ENCODE peak calls at places on chromosomes 2 and 18, in five cellular contexts. K is AG10803, E is kidney epithelial cell, H is pancreas, S is AG04450. W is an unnamed sample.
A peak's percentile ranks its signal among the peaks of the same experiment; 100 is the strongest.

GRCh38 chr2:43360137-43360536 is 133.7 kb upstream of the ZFP36L2 start:
- DNase-seq in K (no peak), E (no peak), H (no peak), S (no peak), W (no peak)

GRCh38 chr2:192390401-192390800 is 195.7 kb upstream of the TMEFF2 start:
- DNase-seq in K (no peak), E (no peak), H (no peak), S (no peak), W (peak; percentile 86)

GRCh38 chr2:226117506-226118065 is 682.0 kb downstream of the IRS1 start:
- DNase-seq in K (no peak), E (no peak), H (no peak), S (peak; percentile 26), W (no peak)

GRCh38 chr2:7133521-7133920 is 216.3 kb downstream of the RNF144A start:
- DNase-seq in K (no peak), E (no peak), H (no peak), S (no peak), W (no peak)

GRCh38 chr18:69261436-69261835 is 139.3 kb upstream of the DOK6 start:
- DNase-seq in K (no peak), E (no peak), H (no peak), S (no peak), W (no peak)

GRCh38 chr18:33107511-33107910 is 333.0 kb downstream of the CCDC178 start:
- DNase-seq in K (no peak), E (no peak), H (no peak), S (no peak), W (no peak)

GRCh38 chr2:233479616-233480489 is 86.7 kb downstream of the USP40 start:
- DNase-seq in K (no peak), E (no peak), H (no peak), S (no peak), W (no peak)

GRCh38 chr2:197079832-197080555 is 153.5 kb upstream of the PGAP1 start:
- DNase-seq in K (peak; percentile 39), E (no peak), H (no peak), S (no peak), W (no peak)

GRCh38 chr18:3305354-3305762 is 43.4 kb downstream of the MYL12B start:
- DNase-seq in K (peak; percentile 95), E (peak; percentile 92), H (no peak), S (peak; percentile 93), W (peak; percentile 93)

GRCh38 chr2:199606193-199606780 is 148.5 kb upstream of the SATB2 start:
- DNase-seq in K (no peak), E (no peak), H (no peak), S (no peak), W (peak; percentile 4)

GRCh38 chr18:21943456-21943855 is 202.9 kb downstream of the MIB1 start:
- DNase-seq in K (no peak), E (no peak), H (no peak), S (no peak), W (no peak)

GRCh38 chr2:242019344-242019743 is 149.8 kb downstream of the RTP5 start:
- DNase-seq in K (no peak), E (no peak), H (no peak), S (no peak), W (no peak)

GRCh38 chr18:49815927-49816326 is 2.6 kb upstream of the ACAA2 start:
- DNase-seq in K (no peak), E (no peak), H (no peak), S (no peak), W (no peak)

GRCh38 chr2:238505119-238505891 is 78.6 kb downstream of the ASB1 start:
- DNase-seq in K (no peak), E (no peak), H (no peak), S (no peak), W (no peak)

GRCh38 chr2:197890160-197890559 is 85.8 kb downstream of the PLCL1 start:
- DNase-seq in K (no peak), E (no peak), H (no peak), S (no peak), W (no peak)

GRCh38 chr2:65017335-65017734 is 28.1 kb downstream of the SLC1A4 start:
- DNase-seq in K (no peak), E (no peak), H (no peak), S (no peak), W (no peak)

GRCh38 chr2:202841090-202841867 is 30.3 kb downstream of the ICA1L start:
- DNase-seq in K (no peak), E (no peak), H (no peak), S (no peak), W (no peak)

GRCh38 chr18:34121157-34121807 is 103.4 kb downstream of the NOL4 start:
- DNase-seq in K (peak; percentile 33), E (peak; percentile 70), H (no peak), S (no peak), W (no peak)

GRCh38 chr2:64485302-64485701 is 31.3 kb downstream of the LGALSL start:
- DNase-seq in K (no peak), E (no peak), H (no peak), S (no peak), W (no peak)

GRCh38 chr2:27832396-27832795 is 57.8 kb downstream of the RBKS start:
- DNase-seq in K (peak; percentile 84), E (peak; percentile 93), H (no peak), S (no peak), W (no peak)

GRCh38 chr2:240917684-240918257 is 11.6 kb downstream of the CROCC2 start:
- DNase-seq in K (no peak), E (no peak), H (no peak), S (no peak), W (no peak)

GRCh38 chr2:222024934-222025890 is 273.6 kb downstream of the PAX3 start:
- DNase-seq in K (peak; percentile 48), E (peak; percentile 16), H (no peak), S (no peak), W (no peak)

GRCh38 chr2:104853926-104854506 is at the start of gene POU3F3:
- DNase-seq in K (peak; percentile 30), E (peak; percentile 87), H (peak; percentile 41), S (no peak), W (no peak)
- TF ChIP-seq CTCF in K (no peak), E (no peak), H (no peak), S (no peak), W (no peak)

GRCh38 chr18:47552783-47553182 is 301.3 kb upstream of the SKOR2 start:
- DNase-seq in K (no peak), E (no peak), H (no peak), S (no peak), W (no peak)
- H3K4me3 ChIP-seq in K (no peak overlapping the region), E (no peak overlapping the region), H (no peak overlapping the region), S (no peak overlapping the region), W (no peak overlapping the region)

DNA sequence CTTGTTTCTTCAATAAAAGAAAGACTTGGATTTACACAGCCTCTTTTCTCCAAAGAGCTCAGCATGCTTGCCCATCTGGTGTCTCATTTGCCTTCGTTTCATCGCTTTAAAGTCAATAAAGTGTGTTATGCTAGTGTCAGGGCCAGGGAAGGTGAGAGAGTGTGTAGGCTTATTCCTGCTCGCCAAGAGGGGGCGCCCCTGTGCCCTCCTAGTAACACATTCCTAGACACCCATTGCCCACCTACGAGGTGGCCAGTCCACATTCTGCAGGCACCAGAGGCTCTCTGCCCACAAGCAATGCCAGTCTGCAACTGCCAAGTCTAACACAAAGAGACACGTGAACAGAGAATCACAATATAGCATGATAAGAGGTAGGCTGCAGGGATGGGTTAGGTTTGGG is 39.4 kb upstream of the DAPL1 start:
- DNase-seq in K (no peak), E (no peak), H (no peak), S (no peak), W (no peak)
- TF ChIP-seq CTCF in K (peak; percentile 22), E (peak; percentile 40), H (no peak), S (peak; percentile 29), W (peak; percentile 59)

GRCh38 chr2:181678744-181679543 is 1.4 kb downstream of the NEUROD1 start:
- DNase-seq in K (no peak), E (no peak), H (no peak), S (no peak), W (no peak)
- H3K4me3 ChIP-seq in K (no peak overlapping the region), E (no peak overlapping the region), H (no peak overlapping the region), S (no peak overlapping the region), W (no peak overlapping the region)

GRCh38 chr2:3659447-3660432 is 1.7 kb downstream of the ALLC start:
- DNase-seq in K (no peak), E (no peak), H (no peak), S (no peak), W (no peak)

GRCh38 chr2:3664925-3665324 is 6.9 kb downstream of the ALLC start:
- DNase-seq in K (no peak), E (no peak), H (no peak), S (no peak), W (no peak)

GRCh38 chr2:3661149-3661660 is 3.2 kb downstream of the ALLC start:
- DNase-seq in K (peak; percentile 22), E (no peak), H (no peak), S (no peak), W (no peak)

GRCh38 chr2:3664118-3664517 is 6.1 kb downstream of the ALLC start:
- DNase-seq in K (no peak), E (no peak), H (no peak), S (no peak), W (no peak)

DNA sequence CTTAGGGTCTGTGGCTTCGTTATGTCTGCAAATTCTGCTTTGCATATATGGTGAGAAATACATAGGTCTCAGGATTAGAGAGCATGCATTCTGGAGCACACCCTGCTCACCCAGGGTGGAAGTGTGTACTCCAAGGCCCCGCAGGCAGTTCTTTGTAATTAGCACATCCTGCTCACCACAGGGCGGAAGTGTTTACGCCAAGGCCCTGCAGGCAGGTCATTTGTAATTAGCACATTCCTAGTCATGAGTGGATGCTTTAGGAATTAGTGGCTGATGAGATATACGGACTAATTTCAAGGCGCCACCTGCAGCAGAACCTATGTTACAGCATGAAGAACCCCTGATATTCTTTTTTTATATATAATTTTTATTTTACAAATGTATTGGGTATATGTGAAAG is 4.2 kb downstream of the ALLC start:
- DNase-seq in K (no peak), E (no peak), H (no peak), S (no peak), W (no peak)
- TF ChIP-seq CTCF in K (no peak), E (no peak), H (no peak), S (peak; percentile 11), W (peak; percentile 10)

GRCh38 chr2:9782197-9782719 is 61.0 kb upstream of the TAF1B start:
- DNase-seq in K (no peak), E (no peak), H (no peak), S (no peak), W (no peak)
- H3K4me3 ChIP-seq in K (no peak overlapping the region), E (no peak overlapping the region), H (no peak overlapping the region), S (no peak overlapping the region), W (no peak overlapping the region)

GRCh38 chr2:66553370-66553769 is 118.4 kb downstream of the MEIS1 start:
- DNase-seq in K (no peak), E (no peak), H (peak; percentile 64), S (no peak), W (no peak)
- TF ChIP-seq CTCF in K (no peak), E (no peak), H (no peak), S (no peak), W (no peak)

GRCh38 chr2:232361646-232362045 is 16.9 kb upstream of the ALPP start:
- DNase-seq in K (no peak), E (no peak), H (no peak), S (no peak), W (no peak)

GRCh38 chr2:232367016-232367415 is 11.5 kb upstream of the ALPP start:
- DNase-seq in K (no peak), E (no peak), H (no peak), S (no peak), W (no peak)

GRCh38 chr2:232362174-232362913 is 16.2 kb upstream of the ALPP start:
- DNase-seq in K (no peak), E (no peak), H (no peak), S (no peak), W (no peak)

GRCh38 chr2:232365621-232366321 is 12.8 kb upstream of the ALPP start:
- DNase-seq in K (peak; percentile 43), E (no peak), H (no peak), S (peak; percentile 8), W (peak; percentile 80)

GRCh38 chr2:232363784-232364615 is 14.6 kb upstream of the ALPP start:
- DNase-seq in K (peak; percentile 44), E (no peak), H (no peak), S (no peak), W (no peak)
- H3K4me3 ChIP-seq in K (peak overlapping the region; percentile 2), E (no peak overlapping the region), H (no peak overlapping the region), S (peak overlapping the region; percentile 10), W (no peak overlapping the region)

W was measured in retinal pigment epithelial cell.